ENCODE peak calls at places on chromosomes 1 and 21, in nine cellular contexts. X, O, M, K, C, J, G, H and V are unnamed samples. For H3K27me3, the result is how much of the 10 kb centered on the place peaks cover.

GRCh38 chr1:22340873-22341272 is 110.8 kb upstream of the ZBTB40 start:
- DNase-seq in M (no peak), X (no peak), H (no peak), C (no peak), O (no peak), J (no peak), K (no peak), G (no peak), V (no peak)

GRCh38 chr1:214540324-214540723 is 11.1 kb downstream of the PTPN14 start:
- DNase-seq in J (no peak), H (no peak), X (no peak), C (no peak), G (no peak), O (peak), M (peak), K (no peak), V (no peak)

GRCh38 chr1:146012703-146013565 is 8.6 kb downstream of the HJV start:
- DNase-seq in M (peak), O (peak), H (peak), C (no peak), X (no peak), K (peak), J (no peak), G (no peak), V (no peak)

GRCh38 chr1:181783208-181783607 is 278.3 kb downstream of the ZNF648 start:
- DNase-seq in H (no peak), J (no peak), G (no peak), M (no peak), O (no peak), K (no peak), X (no peak), C (no peak), V (no peak)

GRCh38 chr21:35156293-35156976 is 107.3 kb upstream of the RUNX1 start:
- DNase-seq in X (no peak), K (no peak), O (no peak), G (no peak), M (no peak), J (no peak), H (no peak), C (no peak), V (no peak)

GRCh38 chr21:36117276-36117675 is 17.6 kb upstream of the CBR3 start:
- DNase-seq in O (no peak), J (no peak), H (no peak), C (no peak), G (no peak), K (no peak), M (no peak), X (no peak), V (no peak)

GRCh38 chr1:98119793-98120192 is 199.0 kb upstream of the DPYD start:
- DNase-seq in J (no peak), K (no peak), M (no peak), X (no peak), G (no peak), O (no peak), C (no peak), H (no peak), V (no peak)

GRCh38 chr1:54965624-54966340 is 14.6 kb upstream of the TMEM61 start:
- DNase-seq in K (peak), C (peak), X (peak), M (peak), J (no peak), O (no peak), H (peak), G (no peak), V (peak)

GRCh38 chr1:59720716-59721115 is 94.0 kb upstream of the HOOK1 start:
- DNase-seq in G (no peak), J (no peak), K (no peak), C (no peak), X (no peak), H (no peak), M (no peak), O (no peak), V (peak)

GRCh38 chr1:42321731-42322130 is 13.3 kb downstream of the FOXJ3 start:
- DNase-seq in G (no peak), H (no peak), X (no peak), O (no peak), C (no peak), M (no peak), K (no peak), J (no peak), V (no peak)

GRCh38 chr1:51661081-51661518 is 44.2 kb downstream of the OSBPL9 start:
- DNase-seq in M (no peak), K (no peak), O (peak), G (no peak), J (no peak), C (no peak), H (peak), X (no peak), V (no peak)

GRCh38 chr1:202858306-202858705 is 30.6 kb downstream of the RABIF start:
- DNase-seq in M (peak), C (no peak), J (no peak), G (peak), X (peak), K (peak), O (no peak), H (no peak), V (no peak)

GRCh38 chr1:232518357-232518756 is 111.6 kb downstream of the SIPA1L2 start:
- DNase-seq in H (no peak), J (no peak), X (no peak), K (no peak), O (no peak), M (no peak), C (no peak), G (no peak), V (no peak)
- H3K27me3 ChIP-seq in H (under half), J (under half), X (under half), K (under half), O (under half), M (under half), C (under half), G (under half), V (under half)

GRCh38 chr1:237032029-237032428 is 10.0 kb upstream of the RYR2 start:
- DNase-seq in M (no peak), C (peak), X (no peak), O (no peak), J (peak), H (no peak), G (no peak), K (no peak), V (no peak)
- H3K27me3 ChIP-seq in M (under half), C (under half), X (under half), O (under half), J (under half), H (under half), G (under half), K (under half), V (under half)

GRCh38 chr1:38131024-38131585 is 84.5 kb upstream of the POU3F1 start:
- DNase-seq in X (no peak), O (no peak), M (no peak), G (no peak), H (peak), J (no peak), K (no peak), C (no peak), V (no peak)

GRCh38 chr1:38128926-38129453 is 82.4 kb upstream of the POU3F1 start:
- DNase-seq in G (no peak), C (no peak), K (no peak), X (no peak), H (no peak), J (no peak), M (no peak), O (no peak), V (no peak)

GRCh38 chr1:38129971-38130370 is 83.4 kb upstream of the POU3F1 start:
- DNase-seq in M (no peak), J (no peak), X (no peak), G (no peak), H (peak), K (no peak), C (no peak), O (no peak), V (no peak)

GRCh38 chr1:38128511-38128910 is 81.9 kb upstream of the POU3F1 start:
- DNase-seq in G (no peak), C (no peak), J (no peak), H (no peak), O (no peak), K (no peak), M (no peak), X (no peak), V (no peak)

DNA sequence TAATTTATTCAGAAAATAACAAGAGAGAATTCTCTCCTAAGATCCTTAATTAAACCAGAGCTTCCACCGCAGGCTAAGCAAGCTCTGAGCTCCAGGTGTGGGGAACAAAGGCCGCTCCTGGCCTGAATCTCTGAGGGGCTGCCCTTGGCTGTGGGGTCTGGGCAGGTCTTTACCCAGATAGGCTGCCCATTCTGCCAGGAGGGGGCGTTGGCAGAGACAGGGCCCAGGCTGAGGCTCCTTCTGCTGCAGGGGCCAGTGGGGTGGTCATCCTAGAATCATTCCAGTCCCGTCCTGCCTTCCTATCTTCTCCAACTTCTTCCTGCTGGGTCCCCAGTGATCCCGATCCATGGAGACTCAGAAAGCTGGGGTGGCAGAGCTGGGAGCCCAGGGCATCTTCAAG is 82.9 kb upstream of the POU3F1 start:
- DNase-seq in C (no peak), J (no peak), X (no peak), K (no peak), O (no peak), H (no peak), G (no peak), M (no peak), V (no peak)
- H3K27me3 ChIP-seq in C (under half), J (under half), X (under half), K (under half), O (under half), H (under half), G (under half), M (under half), V (under half)

DNA sequence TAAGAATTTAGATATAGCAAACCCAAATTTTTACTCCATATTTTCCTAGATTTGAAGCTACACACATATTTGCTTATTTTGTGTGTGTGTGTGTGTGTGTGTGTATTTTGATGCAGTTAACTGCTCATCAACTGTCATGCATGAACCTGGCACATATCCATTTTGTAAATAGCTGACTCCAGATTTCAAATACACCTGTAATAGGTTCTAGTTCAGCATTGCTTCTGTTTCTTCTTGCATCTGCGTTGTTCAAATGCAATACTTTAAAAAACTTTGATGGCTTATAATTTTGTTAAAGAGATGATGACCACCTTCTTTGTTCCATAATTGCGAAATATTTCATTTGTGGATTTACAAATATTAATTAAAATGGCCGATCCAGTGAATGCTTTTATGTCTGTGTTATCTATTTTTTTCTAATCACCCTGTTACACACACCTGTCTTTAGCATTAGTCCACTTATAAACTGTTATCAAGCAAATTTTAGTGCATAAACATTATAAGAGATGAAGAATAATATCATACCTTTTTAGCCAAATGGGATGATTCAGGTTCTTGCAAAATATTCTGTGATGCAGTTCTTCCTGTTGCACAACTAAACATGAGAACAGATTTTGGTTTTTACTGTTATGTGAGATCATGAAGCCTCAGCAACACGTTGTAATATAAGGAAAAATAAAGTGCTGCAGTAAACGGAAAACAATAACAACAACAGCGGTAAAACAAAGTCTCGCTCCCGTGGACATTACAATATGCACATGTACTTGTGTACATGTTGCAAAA is 12.7 kb upstream of the S100A11 start:
- DNase-seq in X (no peak), M (no peak), G (no peak), C (no peak), O (no peak), K (no peak), H (no peak), J (no peak), V (no peak)
- H3K27me3 ChIP-seq in X (under half), M (under half), G (under half), C (under half), O (under half), K (under half), H (under half), J (under half), V (under half)

GRCh38 chr1:7100479-7100878 is 315.2 kb downstream of the CAMTA1 start:
- DNase-seq in O (no peak), H (no peak), J (no peak), K (no peak), X (no peak), M (no peak), G (no peak), C (no peak), V (no peak)
- H3K27me3 ChIP-seq in O (under half), H (under half), J (under half), K (under half), X (half or more), M (under half), G (under half), C (under half), V (under half)

GRCh38 chr1:241677171-241677570 is 25.1 kb downstream of the WDR64 start:
- DNase-seq in H (no peak), G (no peak), M (no peak), X (no peak), O (no peak), J (no peak), K (no peak), C (no peak), V (no peak)

GRCh38 chr1:241675983-241676382 is 23.9 kb downstream of the WDR64 start:
- DNase-seq in H (no peak), G (no peak), C (no peak), M (no peak), O (no peak), X (no peak), J (no peak), K (no peak), V (no peak)

GRCh38 chr1:241672301-241672700 is 20.2 kb downstream of the WDR64 start:
- DNase-seq in M (no peak), G (no peak), K (no peak), X (no peak), H (no peak), O (no peak), C (no peak), J (no peak), V (no peak)

GRCh38 chr1:241679404-241679803 is 27.3 kb downstream of the WDR64 start:
- DNase-seq in J (no peak), K (no peak), G (no peak), M (no peak), H (no peak), O (no peak), C (no peak), X (no peak), V (no peak)

DNA sequence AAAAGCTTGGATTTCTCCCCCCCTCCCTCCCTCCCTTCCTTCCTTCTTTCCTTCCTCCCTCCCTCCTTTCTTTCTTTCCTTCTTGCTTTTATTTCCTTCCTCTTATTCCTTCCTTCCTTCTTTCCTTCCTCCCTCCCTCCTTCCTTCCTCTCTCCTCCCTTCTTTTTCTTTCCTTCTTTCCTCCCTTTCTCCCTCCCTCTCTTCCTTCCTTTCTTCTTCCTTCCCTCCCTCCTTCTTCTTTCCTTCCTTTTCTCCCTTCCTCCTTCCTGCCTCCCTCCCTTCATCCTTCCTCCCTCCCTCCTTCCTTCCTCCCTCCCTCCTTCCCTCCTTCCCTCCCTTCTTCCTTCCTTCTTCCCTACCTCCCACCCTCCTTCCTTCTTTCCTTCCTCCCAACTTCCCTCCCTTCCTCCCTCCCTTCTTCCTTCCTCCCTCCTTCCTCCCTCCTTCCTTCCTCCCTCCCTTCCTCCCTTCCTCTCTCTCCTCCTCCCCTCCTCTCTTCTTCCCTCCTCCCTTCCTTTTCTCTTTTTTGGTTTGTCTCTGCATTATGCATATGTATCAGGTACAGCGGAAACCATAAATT is 22.8 kb downstream of the WDR64 start:
- DNase-seq in C (no peak), K (no peak), M (no peak), G (no peak), J (no peak), O (no peak), X (no peak), H (no peak), V (no peak)
- H3K27me3 ChIP-seq in C (under half), K (under half), M (under half), G (under half), J (under half), O (under half), X (under half), H (under half), V (under half)

DNA sequence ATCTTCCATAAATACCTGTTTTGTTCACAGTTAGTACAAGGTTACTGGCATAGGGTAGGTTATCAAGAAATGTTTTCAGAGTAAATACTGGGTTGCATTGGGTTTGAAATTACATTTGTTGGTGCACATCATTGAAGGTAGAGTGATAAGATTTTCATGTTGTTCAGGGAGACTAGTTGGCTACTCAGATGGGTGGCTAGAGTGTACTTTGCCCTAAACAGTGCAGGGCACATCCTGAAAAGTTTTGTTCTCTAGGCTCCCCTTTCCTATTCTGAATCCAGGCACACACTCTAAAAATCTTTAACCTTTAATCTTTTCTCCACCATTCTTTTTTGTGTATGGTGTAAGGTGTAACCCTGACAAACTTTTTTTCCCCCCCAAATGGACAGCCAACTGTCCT is 18.0 kb downstream of the POU2F1 start:
- DNase-seq in H (no peak), X (no peak), J (no peak), C (no peak), O (no peak), M (no peak), K (no peak), G (no peak), V (no peak)
- H3K27me3 ChIP-seq in H (under half), X (under half), J (under half), C (under half), O (under half), M (under half), K (under half), G (under half), V (under half)

GRCh38 chr21:44720170-44720569 is 8.8 kb upstream of the TSPEAR start:
- DNase-seq in O (no peak), C (no peak), G (no peak), J (no peak), M (no peak), H (peak), K (no peak), X (no peak), V (no peak)

GRCh38 chr21:44724926-44725325 is 13.6 kb upstream of the TSPEAR start:
- DNase-seq in M (no peak), H (no peak), G (no peak), K (no peak), C (no peak), O (no peak), J (no peak), X (no peak), V (no peak)

GRCh38 chr21:44723177-44724131 is 12.1 kb upstream of the TSPEAR start:
- DNase-seq in H (peak), X (no peak), O (no peak), G (no peak), C (no peak), K (no peak), J (no peak), M (no peak), V (no peak)

GRCh38 chr21:44724166-44724565 is 12.8 kb upstream of the TSPEAR start:
- DNase-seq in C (no peak), G (no peak), O (no peak), K (no peak), H (no peak), M (no peak), J (no peak), X (no peak), V (no peak)

GRCh38 chr21:44722701-44723100 is 11.3 kb upstream of the TSPEAR start:
- DNase-seq in H (no peak), X (no peak), O (no peak), C (no peak), M (no peak), J (no peak), G (no peak), K (no peak), V (no peak)
- H3K27me3 ChIP-seq in H (under half), X (half or more), O (under half), C (half or more), M (under half), J (under half), G (half or more), K (under half), V (under half)

DNA sequence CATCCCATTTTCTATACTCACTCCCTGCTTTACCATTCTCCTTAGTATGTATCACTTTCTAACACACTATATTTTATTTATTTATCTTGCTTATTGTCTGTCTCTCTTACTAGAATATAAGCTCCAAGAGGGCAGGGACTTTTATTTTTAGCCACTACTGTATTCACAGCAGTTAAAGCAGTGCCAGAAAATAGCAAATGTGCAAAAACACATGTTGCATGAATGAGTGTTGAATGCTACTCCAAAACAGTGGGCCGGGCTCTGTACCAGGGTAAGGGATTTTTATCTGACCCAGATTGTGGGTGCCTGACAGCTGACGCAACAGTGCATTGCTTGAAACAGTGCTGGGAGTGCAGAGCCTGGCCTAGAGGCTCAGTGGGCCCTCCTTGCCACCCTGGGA is 24.7 kb downstream of the COL16A1 start:
- DNase-seq in X (no peak), C (no peak), J (no peak), H (no peak), G (no peak), M (no peak), O (no peak), K (no peak), V (no peak)
- H3K27me3 ChIP-seq in X (under half), C (under half), J (under half), H (under half), G (under half), M (under half), O (under half), K (under half), V (under half)